ENCODE peak calls at places on chromosome 16, in six cellular contexts. One of them, this sample, is unnamed.

GRCh38 chr16:87847785-87848675 is 21.3 kb downstream of the SLC7A5 start:
- DNase-seq in CD8-positive, alpha-beta memory T cell: no peak
- DNase-seq in colonic mucosa: no peak
- DNase-seq in ovary: no peak
- DNase-seq in heart right ventricle: no peak
- DNase-seq in uterus: no peak
- DNase-seq in this sample: no peak

GRCh38 chr16:16003719-16004313 is 54.4 kb downstream of the ABCC1 start:
- DNase-seq in CD8-positive, alpha-beta memory T cell: no peak
- DNase-seq in colonic mucosa: no peak
- DNase-seq in ovary: no peak
- DNase-seq in heart right ventricle: no peak
- DNase-seq in uterus: no peak
- DNase-seq in this sample: no peak

GRCh38 chr16:88685156-88686061 is 898 bp downstream of the SNAI3 start:
- DNase-seq in CD8-positive, alpha-beta memory T cell: peak; percentile 60
- DNase-seq in colonic mucosa: no peak
- DNase-seq in ovary: no peak
- DNase-seq in heart right ventricle: no peak
- DNase-seq in uterus: no peak
- DNase-seq in this sample: peak; percentile 80

GRCh38 chr16:49674255-49674980 is 181.5 kb downstream of the ZNF423 start:
- DNase-seq in CD8-positive, alpha-beta memory T cell: no peak
- DNase-seq in colonic mucosa: no peak
- DNase-seq in ovary: no peak
- DNase-seq in heart right ventricle: no peak
- DNase-seq in uterus: no peak
- DNase-seq in this sample: no peak

GRCh38 chr16:477287-477686 is 50.2 kb upstream of the CAPN15 start:
- DNase-seq in CD8-positive, alpha-beta memory T cell: no peak
- DNase-seq in colonic mucosa: no peak
- DNase-seq in ovary: no peak
- DNase-seq in heart right ventricle: peak; percentile 43
- DNase-seq in uterus: no peak
- DNase-seq in this sample: peak; percentile 69

GRCh38 chr16:12449374-12449773 is 354.3 kb downstream of the CPPED1 start:
- DNase-seq in CD8-positive, alpha-beta memory T cell: no peak
- DNase-seq in colonic mucosa: no peak
- DNase-seq in ovary: peak; percentile 8
- DNase-seq in heart right ventricle: no peak
- DNase-seq in uterus: no peak
- DNase-seq in this sample: no peak

GRCh38 chr16:55036371-55036821 is 105.7 kb downstream of the IRX5 start:
- DNase-seq in CD8-positive, alpha-beta memory T cell: no peak
- DNase-seq in colonic mucosa: no peak
- DNase-seq in ovary: no peak
- DNase-seq in heart right ventricle: no peak
- DNase-seq in uterus: no peak
- DNase-seq in this sample: no peak

GRCh38 chr16:75247249-75247648 is 4.2 kb downstream of the BCAR1 start:
- DNase-seq in CD8-positive, alpha-beta memory T cell: no peak
- DNase-seq in colonic mucosa: no peak
- DNase-seq in ovary: no peak
- DNase-seq in heart right ventricle: no peak
- DNase-seq in uterus: no peak
- DNase-seq in this sample: no peak

GRCh38 chr16:27520982-27521673 is 28.6 kb downstream of the GTF3C1 start:
- DNase-seq in CD8-positive, alpha-beta memory T cell: no peak
- DNase-seq in colonic mucosa: no peak
- DNase-seq in ovary: no peak
- DNase-seq in heart right ventricle: peak; percentile 88
- DNase-seq in uterus: peak; percentile 17
- DNase-seq in this sample: no peak

GRCh38 chr16:76931186-76931585 is 259.8 kb upstream of the MON1B start:
- DNase-seq in CD8-positive, alpha-beta memory T cell: no peak
- DNase-seq in colonic mucosa: no peak
- DNase-seq in ovary: no peak
- DNase-seq in heart right ventricle: no peak
- DNase-seq in uterus: no peak
- DNase-seq in this sample: no peak

GRCh38 chr16:31080756-31081419 is 6.7 kb downstream of the ZNF646 start:
- DNase-seq in CD8-positive, alpha-beta memory T cell: no peak
- DNase-seq in colonic mucosa: no peak
- DNase-seq in ovary: no peak
- DNase-seq in heart right ventricle: no peak
- DNase-seq in uterus: no peak
- DNase-seq in this sample: no peak

GRCh38 chr16:85845276-85845675 is 45.8 kb downstream of the COX4I1 start:
- DNase-seq in CD8-positive, alpha-beta memory T cell: no peak
- DNase-seq in colonic mucosa: no peak
- DNase-seq in ovary: no peak
- DNase-seq in heart right ventricle: no peak
- DNase-seq in uterus: no peak
- DNase-seq in this sample: no peak

GRCh38 chr16:56478228-56479049 is 27.1 kb downstream of the OGFOD1 start:
- DNase-seq in CD8-positive, alpha-beta memory T cell: no peak
- DNase-seq in colonic mucosa: no peak
- DNase-seq in ovary: no peak
- DNase-seq in heart right ventricle: no peak
- DNase-seq in uterus: no peak
- DNase-seq in this sample: no peak

GRCh38 chr16:50485232-50485631 is 63.0 kb upstream of the NKD1 start:
- DNase-seq in CD8-positive, alpha-beta memory T cell: no peak
- DNase-seq in colonic mucosa: no peak
- DNase-seq in ovary: no peak
- DNase-seq in heart right ventricle: no peak
- DNase-seq in uterus: no peak
- DNase-seq in this sample: no peak

GRCh38 chr16:27642753-27643152 is 92.8 kb downstream of the KATNIP start:
- DNase-seq in CD8-positive, alpha-beta memory T cell: no peak
- DNase-seq in colonic mucosa: no peak
- DNase-seq in ovary: no peak
- DNase-seq in heart right ventricle: no peak
- DNase-seq in uterus: no peak
- DNase-seq in this sample: no peak

DNA sequence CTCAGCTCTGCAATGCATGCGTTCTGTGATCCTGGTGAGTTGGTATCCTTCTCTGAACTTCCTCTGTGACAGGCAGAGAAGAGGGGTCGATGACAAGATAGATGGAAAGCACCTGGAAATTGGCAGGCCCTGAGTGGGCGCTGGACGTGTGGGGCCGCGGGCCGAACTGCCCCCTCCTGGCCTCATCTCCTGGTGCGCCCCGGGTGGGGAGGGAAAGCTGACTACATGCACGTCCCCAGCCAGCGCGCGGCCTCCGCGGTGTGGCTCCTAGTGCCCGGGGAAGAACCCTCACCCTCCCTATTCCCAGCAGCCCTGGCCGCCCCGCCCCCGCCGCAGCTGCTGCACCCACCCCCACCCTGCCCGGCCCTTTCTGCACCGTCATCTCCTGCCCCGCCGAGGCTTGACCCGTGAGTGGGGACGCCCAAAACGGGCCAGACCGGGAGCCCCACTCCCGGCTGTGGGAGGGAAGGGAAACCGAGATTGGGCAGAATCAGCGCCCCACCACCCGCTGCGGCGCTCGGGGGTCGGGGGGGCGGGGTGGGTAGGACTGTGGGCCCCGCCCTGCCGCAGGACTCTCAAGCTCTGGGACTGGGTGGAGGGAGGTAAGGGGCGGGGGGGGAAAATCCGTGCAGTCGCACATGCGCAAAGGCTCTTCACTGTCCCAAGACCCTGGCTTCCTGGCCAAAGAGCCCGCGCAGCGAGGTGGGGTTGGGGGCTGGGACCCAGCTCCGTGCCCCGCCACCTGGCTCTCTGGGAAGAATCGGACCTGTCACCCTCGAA is at the start of gene NOL3:
- DNase-seq in CD8-positive, alpha-beta memory T cell: no peak
- DNase-seq in colonic mucosa: peak; percentile 89
- DNase-seq in ovary: peak; percentile 90
- DNase-seq in heart right ventricle: peak; percentile 86
- DNase-seq in uterus: peak; percentile 80
- DNase-seq in this sample: peak; percentile 89
- H3K27me3 ChIP-seq in CD8-positive, alpha-beta memory T cell: peaks cover 54% of the 10 kb centered on the region
- H3K27me3 ChIP-seq in colonic mucosa: peaks cover 11% of the 10 kb centered on the region
- H3K27me3 ChIP-seq in ovary: no peaks in the 10 kb centered on the region
- H3K27me3 ChIP-seq in heart right ventricle: no peaks in the 10 kb centered on the region
- H3K27me3 ChIP-seq in uterus: no peaks in the 10 kb centered on the region
- H3K27me3 ChIP-seq in this sample: peaks cover 11% of the 10 kb centered on the region

DNA sequence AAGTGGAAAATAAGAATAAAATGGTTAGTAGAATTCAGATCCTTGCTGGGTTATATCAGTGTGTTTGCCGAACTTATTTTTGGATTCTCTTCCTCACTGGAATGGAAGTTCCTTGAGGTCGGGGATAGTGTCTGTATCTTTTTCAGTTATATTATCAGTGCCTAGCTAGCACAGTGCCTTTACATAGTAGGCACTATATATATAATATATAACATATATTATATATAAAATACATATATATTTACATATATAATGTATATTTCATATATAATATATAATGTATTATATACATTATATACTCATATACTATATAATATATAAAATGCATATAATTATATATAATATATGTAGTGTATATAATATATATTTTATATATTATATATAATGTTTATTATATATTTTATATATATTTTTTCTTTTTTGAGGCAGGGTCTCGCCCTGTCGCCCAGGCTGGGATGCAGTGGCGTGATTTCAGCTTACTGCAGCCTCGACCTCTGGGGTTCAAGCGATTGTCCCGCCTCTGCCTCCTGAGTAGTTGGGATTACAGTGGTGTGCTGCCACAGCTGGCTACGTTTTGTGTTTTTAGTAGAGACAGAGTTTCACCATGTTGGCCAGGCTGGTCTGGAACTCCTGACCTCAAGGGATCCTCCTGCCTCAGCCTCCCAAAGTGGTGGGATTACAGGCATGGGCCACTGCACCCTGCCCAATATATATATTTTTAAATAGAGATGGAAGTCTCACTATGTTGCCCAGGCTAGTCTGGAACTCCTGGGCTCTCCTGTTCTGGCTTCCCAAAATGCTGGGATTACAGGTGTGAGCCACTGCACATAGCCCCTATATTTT is 3.2 kb downstream of the NFATC3 start:
- DNase-seq in CD8-positive, alpha-beta memory T cell: no peak
- DNase-seq in colonic mucosa: no peak
- DNase-seq in ovary: no peak
- DNase-seq in heart right ventricle: no peak
- DNase-seq in uterus: no peak
- DNase-seq in this sample: no peak
- H3K4me1 ChIP-seq in CD8-positive, alpha-beta memory T cell: peaks cover 74% of the 10 kb centered on the region
- H3K4me1 ChIP-seq in colonic mucosa: peaks cover 13% of the 10 kb centered on the region
- H3K4me1 ChIP-seq in ovary: peaks cover 4% of the 10 kb centered on the region
- H3K4me1 ChIP-seq in heart right ventricle: peaks cover 74% of the 10 kb centered on the region
- H3K4me1 ChIP-seq in uterus: no peaks in the 10 kb centered on the region
- H3K4me1 ChIP-seq in this sample: peaks cover 85% of the 10 kb centered on the region

GRCh38 chr16:67637625-67638024 is 7.3 kb upstream of the CARMIL2 start:
- DNase-seq in CD8-positive, alpha-beta memory T cell: no peak
- DNase-seq in colonic mucosa: no peak
- DNase-seq in ovary: no peak
- DNase-seq in heart right ventricle: no peak
- DNase-seq in uterus: no peak
- DNase-seq in this sample: no peak

GRCh38 chr16:67641779-67642708 is 2.9 kb upstream of the CARMIL2 start:
- DNase-seq in CD8-positive, alpha-beta memory T cell: no peak
- DNase-seq in colonic mucosa: no peak
- DNase-seq in ovary: peak; percentile 43
- DNase-seq in heart right ventricle: peak; percentile 78
- DNase-seq in uterus: no peak
- DNase-seq in this sample: no peak

GRCh38 chr16:67632415-67633172 is 12.3 kb upstream of the CARMIL2 start:
- DNase-seq in CD8-positive, alpha-beta memory T cell: no peak
- DNase-seq in colonic mucosa: no peak
- DNase-seq in ovary: peak; percentile 59
- DNase-seq in heart right ventricle: peak; percentile 58
- DNase-seq in uterus: no peak
- DNase-seq in this sample: no peak

DNA sequence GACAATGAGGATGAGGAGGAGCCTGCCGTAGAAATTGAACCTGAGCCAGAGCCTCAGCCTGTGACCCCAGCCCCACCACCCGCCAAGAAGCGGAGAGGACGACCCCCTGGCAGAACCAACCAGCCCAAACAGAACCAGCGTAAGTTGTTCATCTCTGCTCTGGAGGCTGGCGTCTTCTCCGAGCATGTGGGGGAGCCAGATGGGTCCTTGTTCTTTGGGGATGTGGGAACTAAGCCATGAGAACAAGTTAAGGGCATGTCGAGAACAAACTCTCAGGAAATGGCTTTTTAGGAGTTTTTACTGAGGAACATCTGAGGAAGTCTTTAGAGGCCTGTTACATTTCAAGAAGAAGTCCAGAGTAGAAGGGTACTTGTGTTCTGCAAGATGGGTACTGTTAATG is 8.2 kb upstream of the CARMIL2 start:
- DNase-seq in CD8-positive, alpha-beta memory T cell: no peak
- DNase-seq in colonic mucosa: no peak
- DNase-seq in ovary: no peak
- DNase-seq in heart right ventricle: no peak
- DNase-seq in uterus: no peak
- DNase-seq in this sample: no peak
- H3K36me3 ChIP-seq in CD8-positive, alpha-beta memory T cell: peaks cover 20% of the 10 kb centered on the region
- H3K36me3 ChIP-seq in colonic mucosa: peaks cover 8% of the 10 kb centered on the region
- H3K36me3 ChIP-seq in ovary: no peaks in the 10 kb centered on the region
- H3K36me3 ChIP-seq in heart right ventricle: no peaks in the 10 kb centered on the region
- H3K36me3 ChIP-seq in uterus: no peaks in the 10 kb centered on the region
- H3K36me3 ChIP-seq in this sample: peaks cover 82% of the 10 kb centered on the region

GRCh38 chr16:66427451-66427860 is 361 bp downstream of the BEAN1 start:
- DNase-seq in CD8-positive, alpha-beta memory T cell: no peak
- DNase-seq in colonic mucosa: no peak
- DNase-seq in ovary: no peak
- DNase-seq in heart right ventricle: no peak
- DNase-seq in uterus: no peak
- DNase-seq in this sample: no peak
- H3K27me3 ChIP-seq in CD8-positive, alpha-beta memory T cell: peaks cover 36% of the 10 kb centered on the region
- H3K27me3 ChIP-seq in colonic mucosa: peaks cover 44% of the 10 kb centered on the region
- H3K27me3 ChIP-seq in ovary: no peaks in the 10 kb centered on the region
- H3K27me3 ChIP-seq in heart right ventricle: no peaks in the 10 kb centered on the region
- H3K27me3 ChIP-seq in uterus: peaks cover 9% of the 10 kb centered on the region
- H3K27me3 ChIP-seq in this sample: peaks cover 82% of the 10 kb centered on the region

This sample was measured in left lung.